ENCODE peak calls at places on chromosome 3, in ten cellular contexts. One of them, this sample, is unnamed.

GRCh38 chr3:50529996-50530706 is 26.7 kb upstream of the CACNA2D2 start:
- DNase-seq in neuronal stem cell: no peak
- DNase-seq in DMS 273 treated with DMSO at 0.1 percent for 48 hours: no peak
- DNase-seq in GM12865: no peak
- DNase-seq in hypothalamus: no peak
- DNase-seq in endothelial cell of umbilical vein: no peak
- DNase-seq in H7: peak; percentile 91
- DNase-seq in hippocampal formation: no peak
- DNase-seq in aorta: no peak
- DNase-seq in sigmoid colon: no peak
- DNase-seq in this sample: no peak

GRCh38 chr3:175150812-175151411 is 291.8 kb downstream of the NAALADL2 start:
- DNase-seq in H7: no peak
- DNase-seq in aorta: no peak
- DNase-seq in hypothalamus: no peak
- DNase-seq in DMS 273 treated with DMSO at 0.1 percent for 48 hours: no peak
- DNase-seq in GM12865: no peak
- DNase-seq in endothelial cell of umbilical vein: no peak
- DNase-seq in hippocampal formation: no peak
- DNase-seq in sigmoid colon: no peak
- DNase-seq in neuronal stem cell: no peak
- DNase-seq in this sample: no peak

GRCh38 chr3:57691411-57692133 is 1.3 kb downstream of the DENND6A start:
- DNase-seq in hippocampal formation: no peak
- DNase-seq in neuronal stem cell: no peak
- DNase-seq in H7: no peak
- DNase-seq in sigmoid colon: no peak
- DNase-seq in GM12865: peak; percentile 48
- DNase-seq in endothelial cell of umbilical vein: peak; percentile 50
- DNase-seq in DMS 273 treated with DMSO at 0.1 percent for 48 hours: no peak
- DNase-seq in hypothalamus: no peak
- DNase-seq in aorta: no peak
- DNase-seq in this sample: no peak

GRCh38 chr3:113783463-113783862 is 36.6 kb downstream of the ATP6V1A start:
- DNase-seq in neuronal stem cell: no peak
- DNase-seq in sigmoid colon: no peak
- DNase-seq in GM12865: peak; percentile 40
- DNase-seq in DMS 273 treated with DMSO at 0.1 percent for 48 hours: no peak
- DNase-seq in hippocampal formation: no peak
- DNase-seq in hypothalamus: no peak
- DNase-seq in endothelial cell of umbilical vein: peak; percentile 90
- DNase-seq in aorta: no peak
- DNase-seq in H7: no peak
- DNase-seq in this sample: peak; percentile 95

GRCh38 chr3:128054363-128054762 is 2.1 kb downstream of the SEC61A1 start:
- DNase-seq in hippocampal formation: no peak
- DNase-seq in DMS 273 treated with DMSO at 0.1 percent for 48 hours: no peak
- DNase-seq in sigmoid colon: no peak
- DNase-seq in endothelial cell of umbilical vein: peak; percentile 47
- DNase-seq in GM12865: no peak
- DNase-seq in hypothalamus: no peak
- DNase-seq in neuronal stem cell: no peak
- DNase-seq in aorta: no peak
- DNase-seq in H7: no peak
- DNase-seq in this sample: no peak

GRCh38 chr3:79337798-79338197 is 430.0 kb downstream of the ROBO1 start:
- DNase-seq in aorta: no peak
- DNase-seq in H7: no peak
- DNase-seq in DMS 273 treated with DMSO at 0.1 percent for 48 hours: no peak
- DNase-seq in sigmoid colon: no peak
- DNase-seq in endothelial cell of umbilical vein: no peak
- DNase-seq in GM12865: no peak
- DNase-seq in hypothalamus: no peak
- DNase-seq in hippocampal formation: no peak
- DNase-seq in neuronal stem cell: no peak
- DNase-seq in this sample: no peak

GRCh38 chr3:188754286-188754685 is 417.5 kb upstream of the TPRG1 start:
- DNase-seq in aorta: no peak
- DNase-seq in sigmoid colon: no peak
- DNase-seq in H7: no peak
- DNase-seq in GM12865: peak; percentile 62
- DNase-seq in hypothalamus: no peak
- DNase-seq in endothelial cell of umbilical vein: no peak
- DNase-seq in hippocampal formation: no peak
- DNase-seq in DMS 273 treated with DMSO at 0.1 percent for 48 hours: no peak
- DNase-seq in neuronal stem cell: no peak
- DNase-seq in this sample: no peak

GRCh38 chr3:52277972-52278509 is 408 bp downstream of the WDR82 start:
- DNase-seq in endothelial cell of umbilical vein: peak; percentile 67
- DNase-seq in sigmoid colon: peak; percentile 83
- DNase-seq in GM12865: peak; percentile 70
- DNase-seq in aorta: peak; percentile 90
- DNase-seq in DMS 273 treated with DMSO at 0.1 percent for 48 hours: no peak
- DNase-seq in hippocampal formation: peak; percentile 54
- DNase-seq in neuronal stem cell: no peak
- DNase-seq in hypothalamus: no peak
- DNase-seq in H7: peak; percentile 89
- DNase-seq in this sample: no peak

GRCh38 chr3:151384741-151385174 is at the start of gene P2RY12:
- DNase-seq in sigmoid colon: no peak
- DNase-seq in neuronal stem cell: no peak
- DNase-seq in hypothalamus: no peak
- DNase-seq in DMS 273 treated with DMSO at 0.1 percent for 48 hours: no peak
- DNase-seq in endothelial cell of umbilical vein: no peak
- DNase-seq in H7: no peak
- DNase-seq in GM12865: peak; percentile 36
- DNase-seq in aorta: no peak
- DNase-seq in hippocampal formation: no peak
- DNase-seq in this sample: peak; percentile 76

GRCh38 chr3:14514323-14514720 is 25.8 kb downstream of the GRIP2 start:
- DNase-seq in neuronal stem cell: no peak
- DNase-seq in sigmoid colon: peak; percentile 59
- DNase-seq in aorta: peak; percentile 72
- DNase-seq in hippocampal formation: no peak
- DNase-seq in hypothalamus: no peak
- DNase-seq in endothelial cell of umbilical vein: no peak
- DNase-seq in DMS 273 treated with DMSO at 0.1 percent for 48 hours: no peak
- DNase-seq in GM12865: no peak
- DNase-seq in H7: no peak
- DNase-seq in this sample: peak; percentile 12

GRCh38 chr3:8968375-8968882 is 5.2 kb upstream of the RAD18 start:
- DNase-seq in GM12865: no peak
- DNase-seq in DMS 273 treated with DMSO at 0.1 percent for 48 hours: peak; percentile 61
- DNase-seq in hypothalamus: no peak
- DNase-seq in aorta: no peak
- DNase-seq in endothelial cell of umbilical vein: no peak
- DNase-seq in sigmoid colon: no peak
- DNase-seq in neuronal stem cell: no peak
- DNase-seq in H7: no peak
- DNase-seq in hippocampal formation: no peak
- DNase-seq in this sample: no peak

GRCh38 chr3:105801397-105801796 is 67.4 kb downstream of the CBLB start:
- DNase-seq in hypothalamus: no peak
- DNase-seq in neuronal stem cell: no peak
- DNase-seq in endothelial cell of umbilical vein: no peak
- DNase-seq in H7: no peak
- DNase-seq in sigmoid colon: no peak
- DNase-seq in aorta: no peak
- DNase-seq in DMS 273 treated with DMSO at 0.1 percent for 48 hours: no peak
- DNase-seq in GM12865: peak; percentile 49
- DNase-seq in hippocampal formation: no peak
- DNase-seq in this sample: no peak

GRCh38 chr3:30578479-30578878 is 27.9 kb upstream of the TGFBR2 start:
- DNase-seq in neuronal stem cell: no peak
- DNase-seq in H7: no peak
- DNase-seq in DMS 273 treated with DMSO at 0.1 percent for 48 hours: no peak
- DNase-seq in hippocampal formation: peak; percentile 1
- DNase-seq in hypothalamus: no peak
- DNase-seq in aorta: no peak
- DNase-seq in endothelial cell of umbilical vein: no peak
- DNase-seq in sigmoid colon: peak; percentile 77
- DNase-seq in GM12865: peak; percentile 12
- DNase-seq in this sample: peak; percentile 77

GRCh38 chr3:159928071-159928491 is 60.6 kb upstream of the IL12A start:
- DNase-seq in hippocampal formation: no peak
- DNase-seq in hypothalamus: no peak
- DNase-seq in aorta: no peak
- DNase-seq in endothelial cell of umbilical vein: no peak
- DNase-seq in GM12865: no peak
- DNase-seq in neuronal stem cell: no peak
- DNase-seq in DMS 273 treated with DMSO at 0.1 percent for 48 hours: no peak
- DNase-seq in H7: no peak
- DNase-seq in sigmoid colon: no peak
- DNase-seq in this sample: no peak

GRCh38 chr3:23751485-23751811 is 54.3 kb upstream of the UBE2E1 start:
- DNase-seq in GM12865: no peak
- DNase-seq in aorta: no peak
- DNase-seq in DMS 273 treated with DMSO at 0.1 percent for 48 hours: no peak
- DNase-seq in neuronal stem cell: peak; percentile 60
- DNase-seq in endothelial cell of umbilical vein: peak; percentile 46
- DNase-seq in hippocampal formation: no peak
- DNase-seq in sigmoid colon: no peak
- DNase-seq in hypothalamus: no peak
- DNase-seq in H7: peak; percentile 78
- DNase-seq in this sample: no peak

GRCh38 chr3:24222165-24222805 is 272.4 kb downstream of the THRB start:
- DNase-seq in aorta: no peak
- DNase-seq in H7: no peak
- DNase-seq in DMS 273 treated with DMSO at 0.1 percent for 48 hours: no peak
- DNase-seq in endothelial cell of umbilical vein: no peak
- DNase-seq in hypothalamus: no peak
- DNase-seq in neuronal stem cell: no peak
- DNase-seq in sigmoid colon: no peak
- DNase-seq in GM12865: no peak
- DNase-seq in hippocampal formation: no peak
- DNase-seq in this sample: peak; percentile 38

GRCh38 chr3:143627336-143627735 is 220.9 kb downstream of the SLC9A9 start:
- DNase-seq in GM12865: no peak
- DNase-seq in endothelial cell of umbilical vein: no peak
- DNase-seq in neuronal stem cell: no peak
- DNase-seq in hypothalamus: no peak
- DNase-seq in DMS 273 treated with DMSO at 0.1 percent for 48 hours: no peak
- DNase-seq in aorta: no peak
- DNase-seq in H7: no peak
- DNase-seq in hippocampal formation: no peak
- DNase-seq in sigmoid colon: no peak
- DNase-seq in this sample: no peak

GRCh38 chr3:183837390-183837789 is 12.0 kb upstream of the MAP6D1 start:
- DNase-seq in H7: no peak
- DNase-seq in aorta: no peak
- DNase-seq in endothelial cell of umbilical vein: no peak
- DNase-seq in neuronal stem cell: no peak
- DNase-seq in sigmoid colon: no peak
- DNase-seq in GM12865: no peak
- DNase-seq in hippocampal formation: no peak
- DNase-seq in hypothalamus: no peak
- DNase-seq in DMS 273 treated with DMSO at 0.1 percent for 48 hours: no peak
- DNase-seq in this sample: no peak

GRCh38 chr3:170049146-170050000 is 11.6 kb downstream of the GPR160 start:
- DNase-seq in GM12865: no peak
- DNase-seq in aorta: no peak
- DNase-seq in hippocampal formation: no peak
- DNase-seq in H7: no peak
- DNase-seq in endothelial cell of umbilical vein: peak; percentile 30
- DNase-seq in DMS 273 treated with DMSO at 0.1 percent for 48 hours: no peak
- DNase-seq in neuronal stem cell: no peak
- DNase-seq in sigmoid colon: no peak
- DNase-seq in hypothalamus: no peak
- DNase-seq in this sample: no peak

GRCh38 chr3:148950806-148951205 is 40.5 kb upstream of the GYG1 start:
- DNase-seq in neuronal stem cell: no peak
- DNase-seq in DMS 273 treated with DMSO at 0.1 percent for 48 hours: no peak
- DNase-seq in endothelial cell of umbilical vein: no peak
- DNase-seq in H7: peak; percentile 13
- DNase-seq in GM12865: peak; percentile 24
- DNase-seq in sigmoid colon: no peak
- DNase-seq in hypothalamus: no peak
- DNase-seq in aorta: no peak
- DNase-seq in hippocampal formation: no peak
- DNase-seq in this sample: no peak

GRCh38 chr3:49054344-49054862 is 25.2 kb upstream of the IMPDH2 start:
- DNase-seq in H7: no peak
- DNase-seq in GM12865: no peak
- DNase-seq in DMS 273 treated with DMSO at 0.1 percent for 48 hours: no peak
- DNase-seq in neuronal stem cell: no peak
- DNase-seq in sigmoid colon: no peak
- DNase-seq in hypothalamus: no peak
- DNase-seq in hippocampal formation: no peak
- DNase-seq in endothelial cell of umbilical vein: no peak
- DNase-seq in aorta: no peak
- DNase-seq in this sample: no peak

GRCh38 chr3:175512700-175513099 is 653.6 kb downstream of the NAALADL2 start:
- DNase-seq in aorta: no peak
- DNase-seq in hypothalamus: peak; percentile 3
- DNase-seq in H7: no peak
- DNase-seq in sigmoid colon: no peak
- DNase-seq in hippocampal formation: peak; percentile 43
- DNase-seq in endothelial cell of umbilical vein: peak; percentile 73
- DNase-seq in neuronal stem cell: peak; percentile 49
- DNase-seq in DMS 273 treated with DMSO at 0.1 percent for 48 hours: no peak
- DNase-seq in GM12865: no peak
- DNase-seq in this sample: no peak

GRCh38 chr3:67349551-67350174 is 304.7 kb downstream of the SUCLG2 start:
- DNase-seq in GM12865: peak; percentile 54
- DNase-seq in sigmoid colon: no peak
- DNase-seq in DMS 273 treated with DMSO at 0.1 percent for 48 hours: no peak
- DNase-seq in endothelial cell of umbilical vein: no peak
- DNase-seq in aorta: no peak
- DNase-seq in neuronal stem cell: no peak
- DNase-seq in H7: no peak
- DNase-seq in hippocampal formation: no peak
- DNase-seq in hypothalamus: no peak
- DNase-seq in this sample: no peak

This sample was measured in foreskin melanocyte.